ENCODE peak calls at places on chromosomes 16 and 17, in nine cellular contexts. T, O, Q, B, W, J, F, C and L are unnamed samples.

GRCh38 chr16:79004281-79004680 is 596.3 kb downstream of the MAF start:
- DNase-seq in F (no peak), B (no peak), W (no peak), C (no peak), J (no peak), T (no peak), Q (no peak), O (no peak), L (no peak)

GRCh38 chr16:49000594-49000993 is 281.0 kb downstream of the CBLN1 start:
- DNase-seq in C (no peak), B (no peak), F (no peak), W (no peak), T (no peak), J (peak), O (peak), Q (peak), L (no peak)

GRCh38 chr17:1743094-1743452 is 402 bp downstream of the SERPINF2 start:
- DNase-seq in W (no peak), T (no peak), J (no peak), B (no peak), Q (no peak), O (no peak), F (no peak), C (no peak), L (no peak)

GRCh38 chr17:42179911-42180410 is 981 bp downstream of the KCNH4 start:
- DNase-seq in C (no peak), T (no peak), B (no peak), W (no peak), O (no peak), Q (peak), F (peak), J (peak), L (peak)

GRCh38 chr16:89920723-89921122 is 2.1 kb downstream of the MC1R start:
- DNase-seq in J (no peak), F (peak), C (no peak), Q (no peak), B (no peak), O (no peak), T (no peak), W (no peak), L (peak)

GRCh38 chr17:56502120-56502519 is 91.4 kb upstream of the NOG start:
- DNase-seq in B (no peak), J (no peak), W (no peak), O (no peak), T (no peak), C (no peak), Q (no peak), F (no peak), L (no peak)

GRCh38 chr17:60372790-60373483 is 19.0 kb downstream of the USP32 start:
- DNase-seq in O (no peak), B (no peak), F (peak), J (no peak), T (peak), W (peak), Q (no peak), C (no peak), L (peak)

GRCh38 chr17:36869856-36870617 is 67.2 kb upstream of the LHX1 start:
- DNase-seq in B (no peak), T (no peak), W (no peak), J (no peak), Q (no peak), C (no peak), F (peak), O (no peak), L (peak)

GRCh38 chr17:37187262-37187661 is 188.5 kb upstream of the C17orf78 start:
- DNase-seq in J (no peak), Q (peak), O (no peak), C (no peak), T (no peak), B (peak), W (no peak), F (peak), L (no peak)

GRCh38 chr17:30519707-30520106 is 42.5 kb downstream of the GOSR1 start:
- DNase-seq in C (peak), O (no peak), F (peak), Q (peak), T (peak), W (no peak), B (peak), J (no peak), L (peak)

GRCh38 chr16:72256398-72257048 is 84.6 kb upstream of the PMFBP1 start:
- DNase-seq in Q (no peak), O (no peak), F (peak), T (peak), W (no peak), B (peak), C (peak), J (no peak), L (peak)

GRCh38 chr16:50451951-50452508 is 83.2 kb upstream of the BRD7 start:
- DNase-seq in Q (no peak), J (no peak), B (no peak), W (no peak), T (no peak), O (no peak), F (no peak), C (no peak), L (no peak)

GRCh38 chr17:41824086-41824485 is 11.3 kb downstream of the FKBP10 start:
- DNase-seq in C (no peak), F (no peak), Q (no peak), B (no peak), W (no peak), J (no peak), O (no peak), T (peak), L (peak)

GRCh38 chr17:50111687-50112655 is 16.8 kb downstream of the PDK2 start:
- DNase-seq in J (peak), T (no peak), Q (no peak), W (no peak), C (no peak), F (no peak), O (no peak), B (no peak), L (no peak)

GRCh38 chr17:41975099-41976083 is 8.8 kb downstream of the CNP start:
- DNase-seq in C (no peak), W (no peak), F (no peak), B (no peak), O (no peak), J (no peak), T (peak), Q (no peak), L (peak)

GRCh38 chr17:79872762-79873161 is 33.5 kb upstream of the CBX4 start:
- DNase-seq in F (no peak), B (no peak), T (no peak), O (no peak), Q (peak), J (no peak), W (no peak), C (no peak), L (no peak)

GRCh38 chr17:40063034-40063765 is 435 bp downstream of the THRA start:
- DNase-seq in T (no peak), F (peak), W (peak), J (peak), C (no peak), O (no peak), B (no peak), Q (peak), L (no peak)

GRCh38 chr17:35051183-35051578 is 12.3 kb downstream of the RFFL start:
- DNase-seq in F (no peak), B (no peak), J (no peak), W (no peak), Q (no peak), C (no peak), O (no peak), T (no peak), L (peak)

GRCh38 chr17:74801896-74802295 is 25.8 kb upstream of the NAT9 start:
- DNase-seq in Q (no peak), C (no peak), T (no peak), F (no peak), W (no peak), O (no peak), B (no peak), J (no peak), L (no peak)

GRCh38 chr17:17691468-17692263 is 10.4 kb downstream of the RAI1 start:
- DNase-seq in T (no peak), C (no peak), O (no peak), J (no peak), W (peak), Q (no peak), B (no peak), F (no peak), L (no peak)

GRCh38 chr16:50448522-50448921 is 79.7 kb upstream of the BRD7 start:
- DNase-seq in B (no peak), W (no peak), J (peak), C (no peak), F (no peak), T (no peak), O (no peak), Q (no peak), L (no peak)

GRCh38 chr16:5222770-5223169 is 125.2 kb upstream of the EEF2KMT start:
- DNase-seq in B (no peak), Q (no peak), O (no peak), W (no peak), C (no peak), F (no peak), T (no peak), J (no peak), L (no peak)

GRCh38 chr17:44779211-44780025 is 20.6 kb downstream of the ADAM11 start:
- DNase-seq in F (peak), O (peak), Q (peak), T (peak), W (peak), C (peak), B (no peak), J (peak), L (peak)

GRCh38 chr17:38747385-38748328 is 479 bp downstream of the PCGF2 start:
- DNase-seq in B (no peak), C (no peak), W (no peak), O (no peak), J (peak), T (no peak), F (peak), Q (peak), L (no peak)

GRCh38 chr17:83150369-83151055 is 71.1 kb downstream of the METRNL start:
- DNase-seq in W (no peak), T (no peak), B (no peak), F (no peak), J (no peak), O (no peak), Q (peak), C (no peak), L (no peak)

GRCh38 chr16:3458852-3459361 is 15.4 kb downstream of the NAA60 start:
- DNase-seq in B (no peak), W (no peak), F (peak), T (no peak), C (no peak), Q (peak), O (no peak), J (peak), L (peak)

GRCh38 chr16:89717310-89718197 is 3.1 kb downstream of the VPS9D1 start:
- DNase-seq in O (no peak), B (no peak), Q (no peak), F (no peak), J (no peak), C (no peak), T (no peak), W (no peak), L (no peak)

GRCh38 chr16:87410530-87410929 is 18.4 kb downstream of the MAP1LC3B start:
- DNase-seq in C (no peak), O (no peak), B (no peak), F (no peak), J (no peak), Q (no peak), W (no peak), T (no peak), L (no peak)

GRCh38 chr16:51767564-51767963 is 616.5 kb upstream of the SALL1 start:
- DNase-seq in Q (no peak), W (no peak), J (no peak), B (no peak), T (no peak), C (no peak), F (no peak), O (no peak), L (no peak)

GRCh38 chr16:11576427-11577289 is 10.1 kb downstream of the LITAF start:
- DNase-seq in O (no peak), T (no peak), Q (no peak), B (no peak), F (no peak), C (no peak), J (peak), W (no peak), L (no peak)

GRCh38 chr17:70961341-70961740 is 792.0 kb downstream of the KCNJ2 start:
- DNase-seq in J (no peak), W (no peak), C (peak), F (no peak), O (no peak), T (no peak), B (no peak), Q (no peak), L (no peak)

GRCh38 chr16:88561485-88562369 is 8.5 kb upstream of the ZC3H18 start:
- DNase-seq in T (peak), J (peak), Q (peak), O (peak), F (peak), B (no peak), C (peak), W (peak), L (peak)

GRCh38 chr17:48492401-48493298 is 38.2 kb downstream of the HOXB1 start:
- DNase-seq in F (peak), Q (peak), B (no peak), W (peak), C (no peak), T (peak), J (peak), O (no peak), L (peak)

GRCh38 chr17:74453665-74454196 is 12.7 kb upstream of the CD300A start:
- DNase-seq in B (no peak), W (no peak), C (no peak), O (no peak), Q (no peak), T (no peak), J (no peak), F (no peak), L (no peak)

DNA sequence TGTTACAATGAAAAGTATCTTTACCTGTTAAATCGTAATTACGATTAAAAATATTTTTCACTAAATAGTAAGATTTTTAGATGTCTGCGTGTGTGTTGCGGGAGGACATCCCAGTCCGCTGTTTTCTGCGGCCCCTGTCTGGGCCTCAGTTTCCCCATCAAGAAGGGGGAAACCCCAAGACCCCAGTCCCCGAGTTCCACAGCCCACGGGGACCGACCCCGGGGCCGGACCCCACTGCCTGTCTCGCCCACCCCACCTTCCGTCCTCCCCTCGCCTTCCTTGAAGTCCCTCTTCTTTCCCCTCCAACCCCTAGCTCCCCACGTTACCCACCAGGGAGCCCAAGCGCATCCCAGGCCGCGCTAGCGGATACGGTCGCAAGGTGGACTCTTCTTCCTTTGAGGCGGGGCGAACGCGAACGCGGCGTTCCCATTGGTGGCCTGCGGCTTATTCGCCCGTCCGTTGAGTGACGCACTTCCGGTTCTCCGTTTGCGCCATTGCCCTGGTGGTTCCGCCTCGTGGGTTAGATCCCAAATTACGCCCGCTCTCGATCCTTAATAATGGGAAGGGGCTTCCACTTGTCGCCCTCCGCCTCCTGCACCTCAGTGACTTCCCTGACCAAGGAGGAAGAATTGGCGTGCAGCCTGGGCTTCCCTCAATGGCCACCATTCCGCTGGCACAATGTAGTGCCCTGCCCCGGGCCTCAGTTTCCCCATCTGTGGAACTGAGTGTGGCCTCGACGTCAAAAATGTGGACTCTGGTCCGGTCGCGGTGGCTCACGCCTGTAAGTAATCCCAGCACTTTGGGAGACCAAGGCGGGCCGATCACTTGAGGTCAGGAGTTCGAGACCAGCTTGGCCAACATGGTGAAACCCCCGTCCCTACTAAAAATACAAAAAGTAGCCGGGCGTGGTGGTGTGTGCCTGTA is at the start of gene NSMCE1:
- DNase-seq in T (peak), O (peak), W (peak), B (peak), J (peak), Q (peak), F (peak), C (peak), L (peak)
- TF ChIP-seq CTCF in T (no peak), O (peak), W (peak), B (no peak), J (peak), Q (no peak), F (peak), C (peak), L (peak)

GRCh38 chr16:83840060-83840617 is 32.4 kb downstream of the HSBP1 start:
- DNase-seq in Q (no peak), J (no peak), F (no peak), O (no peak), B (no peak), C (no peak), T (no peak), W (no peak), L (no peak)
- H3K4me3 ChIP-seq in Q (no peak), J (no peak), F (no peak), O (no peak), B (no peak), C (no peak), T (no peak), W (no peak), L (no peak)

GRCh38 chr17:7688808-7689316 is 585 bp downstream of the WRAP53 start:
- DNase-seq in Q (no peak), J (no peak), B (no peak), T (no peak), O (no peak), W (no peak), C (no peak), F (no peak), L (no peak)
- TF ChIP-seq CTCF in Q (no peak), J (no peak), B (no peak), T (no peak), O (no peak), W (no peak), C (no peak), F (no peak), L (no peak)

DNA sequence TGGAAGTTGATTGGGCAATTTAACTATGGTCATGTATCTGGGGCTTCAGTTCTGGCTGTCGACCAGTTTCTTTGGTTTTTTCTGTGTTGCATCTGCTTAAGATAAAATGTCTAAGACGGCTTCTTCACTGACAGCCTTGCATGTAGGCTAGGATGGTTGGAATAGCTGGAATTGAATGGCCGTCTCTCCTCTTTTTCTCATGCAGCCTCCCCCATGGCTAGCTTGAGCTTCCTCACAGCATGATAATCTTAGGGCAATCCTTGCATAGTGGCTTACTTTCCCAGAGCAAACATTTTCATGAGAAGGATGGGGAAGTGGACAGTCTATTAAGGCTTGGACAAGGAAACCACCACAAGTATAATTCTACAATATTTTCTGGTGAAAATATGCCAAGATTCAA is 433.8 kb downstream of the KIF2B start:
- DNase-seq in W (no peak), J (no peak), C (no peak), Q (no peak), T (no peak), O (no peak), B (no peak), F (no peak), L (no peak)
- H3K4me3 ChIP-seq in W (no peak), J (no peak), C (no peak), Q (no peak), T (no peak), O (no peak), B (no peak), F (no peak), L (no peak)

DNA sequence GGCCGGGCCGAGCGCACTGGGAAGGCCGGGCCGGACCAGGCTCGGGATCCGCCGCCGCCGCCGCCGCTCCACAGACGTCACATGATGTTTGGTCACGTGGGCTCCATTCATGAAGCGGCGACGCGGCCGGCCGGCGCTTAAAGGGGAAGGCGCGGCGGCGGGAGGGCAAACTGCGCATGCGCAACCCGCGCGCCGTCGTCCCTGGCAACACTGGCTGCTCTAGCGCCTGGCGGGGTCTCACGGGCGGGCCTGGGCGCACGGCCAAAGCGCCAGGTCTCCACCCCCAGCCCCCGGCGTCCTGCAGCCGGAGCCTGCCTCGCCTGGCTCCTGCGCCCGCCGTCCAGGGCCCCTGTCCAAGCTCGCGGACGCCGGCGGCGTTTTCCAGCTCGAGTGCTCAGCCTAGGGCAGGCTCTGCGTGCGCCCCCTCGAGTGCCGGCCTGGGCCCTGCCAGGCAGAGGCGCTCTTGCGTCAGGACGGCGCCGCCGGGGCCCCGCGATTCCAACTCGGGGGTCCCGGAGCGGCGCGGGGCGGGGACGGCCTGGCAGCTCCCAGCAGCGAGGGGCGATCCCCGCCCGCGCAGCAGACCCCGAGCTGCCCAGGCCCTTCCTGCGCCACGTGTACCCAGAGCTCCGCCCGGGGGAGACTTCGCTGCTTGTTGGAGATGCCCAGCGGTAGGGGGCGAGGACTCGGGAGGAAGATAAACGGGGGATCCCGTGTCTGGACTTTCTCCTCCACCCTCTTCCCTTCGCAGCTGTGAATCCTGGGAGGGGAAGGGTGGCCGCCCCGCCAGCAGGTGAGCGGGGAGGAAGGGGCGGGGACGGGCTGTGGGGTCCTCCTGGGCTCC is at the start of gene MAFG:
- DNase-seq in F (peak), Q (peak), C (peak), W (peak), O (peak), T (peak), J (peak), B (peak), L (peak)
- TF ChIP-seq CTCF in F (peak), Q (peak), C (peak), W (no peak), O (peak), T (peak), J (peak), B (no peak), L (peak)

DNA sequence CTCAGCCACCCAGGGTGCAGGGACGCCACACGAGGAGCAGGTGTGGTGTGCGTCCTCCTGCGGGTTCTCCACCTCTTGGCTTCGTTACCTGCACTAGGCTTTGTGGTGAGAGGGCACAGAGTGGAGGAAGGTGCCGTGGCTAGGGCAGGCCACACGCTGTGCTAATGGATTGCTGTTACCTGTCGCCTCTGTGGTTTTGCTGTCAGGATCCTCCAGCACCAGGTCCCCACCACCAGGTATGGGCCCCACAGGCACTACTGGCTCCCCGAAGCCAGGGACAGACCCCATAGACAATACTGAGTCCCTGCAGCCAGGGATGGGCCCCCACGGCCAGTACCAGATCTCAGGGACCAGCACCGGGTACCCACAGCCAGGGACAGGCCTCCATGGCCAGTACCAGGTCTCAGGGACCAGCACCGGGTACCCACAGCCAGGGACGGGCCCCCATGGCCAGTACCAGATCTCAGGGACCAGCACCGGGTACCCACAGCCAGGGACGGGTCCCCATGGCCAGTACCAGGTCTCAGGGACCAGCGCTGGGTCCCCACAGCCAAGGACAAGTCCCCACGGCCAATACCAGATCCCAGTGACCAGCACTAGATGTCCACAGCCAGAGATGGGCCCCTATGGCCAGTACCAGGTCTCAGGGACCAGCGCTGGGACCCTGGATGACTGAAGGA is 315.6 kb downstream of the SEC14L1 start:
- DNase-seq in O (no peak), W (no peak), C (no peak), T (no peak), J (no peak), F (no peak), Q (no peak), B (no peak), L (no peak)
- H3K4me3 ChIP-seq in O (no peak), W (no peak), C (no peak), T (no peak), J (no peak), F (no peak), Q (no peak), B (no peak), L (no peak)